ENCODE peak calls at places on chromosomes 7 and 10, in nine cellular contexts. Q is cardiac muscle cell, P is uterus, X is epithelial cell of esophagus, M is hepatocyte, T is spleen, V is heart right ventricle, W is Peyer's patch, R is heart left ventricle. Y is an unnamed sample.

GRCh38 chr7:28547115-28547514 is 134.8 kb downstream of the CREB5 start:
- DNase-seq in Q (no peak), X (no peak), W (no peak), R (no peak), P (no peak), M (no peak), T (no peak), V (no peak), Y (no peak)

GRCh38 chr7:29607889-29608288 is 44.3 kb downstream of the PRR15 start:
- DNase-seq in P (no peak), V (no peak), W (no peak), R (no peak), T (no peak), X (peak; percentile 96), M (peak; percentile 52), Q (peak; percentile 34), Y (peak; percentile 54)

GRCh38 chr10:108014902-108015177 is 850.3 kb upstream of the SORCS1 start:
- DNase-seq in P (no peak), W (no peak), Q (no peak), M (no peak), T (no peak), X (peak; percentile 19), R (no peak), V (no peak), Y (no peak)

GRCh38 chr7:92534572-92534971 is 6.0 kb downstream of the RBM48 start:
- DNase-seq in R (no peak), W (no peak), Q (no peak), T (no peak), V (no peak), P (no peak), M (no peak), X (no peak), Y (no peak)

GRCh38 chr10:133390597-133391248 is 3.2 kb upstream of the MTG1 start:
- DNase-seq in P (peak; percentile 7), X (no peak), Q (no peak), T (no peak), R (no peak), V (no peak), W (no peak), M (no peak), Y (no peak)

GRCh38 chr10:35758086-35758485 is 116.0 kb upstream of the FZD8 start:
- DNase-seq in V (peak; percentile 50), X (no peak), T (no peak), W (no peak), Q (peak; percentile 77), R (peak; percentile 51), M (no peak), P (no peak), Y (no peak)

GRCh38 chr10:132942101-132942739 is at the start of gene CFAP46:
- DNase-seq in W (peak; percentile 48), X (peak; percentile 10), T (peak; percentile 85), R (peak; percentile 71), Q (peak; percentile 75), P (no peak), M (peak; percentile 83), V (peak; percentile 72), Y (no peak)

GRCh38 chr7:7178906-7179305 is 3.4 kb upstream of the C1GALT1 start:
- DNase-seq in R (no peak), X (peak; percentile 88), T (no peak), V (no peak), W (no peak), M (no peak), P (no peak), Q (no peak), Y (peak; percentile 69)

GRCh38 chr10:75003891-75004290 is 107.6 kb upstream of the SAMD8 start:
- DNase-seq in M (no peak), P (no peak), X (no peak), W (no peak), Q (no peak), R (no peak), V (no peak), T (no peak), Y (no peak)

GRCh38 chr10:48890904-48891839 is 48.5 kb downstream of the LRRC18 start:
- DNase-seq in P (no peak), M (no peak), X (peak; percentile 15), W (no peak), R (no peak), V (no peak), T (no peak), Q (peak; percentile 14), Y (no peak)

GRCh38 chr10:92573091-92573797 is 649 bp downstream of the IDE start:
- DNase-seq in V (peak; percentile 5), R (peak; percentile 34), X (peak; percentile 51), P (peak; percentile 24), Q (peak; percentile 56), T (peak; percentile 80), W (peak; percentile 56), M (peak; percentile 58), Y (no peak)

GRCh38 chr10:92572362-92573090 is 1.4 kb downstream of the IDE start:
- DNase-seq in X (no peak), P (no peak), M (peak; percentile 10), Q (no peak), T (no peak), W (no peak), R (no peak), V (peak; percentile 6), Y (no peak)

GRCh38 chr10:92569071-92569470 is 4.8 kb downstream of the IDE start:
- DNase-seq in Q (no peak), T (no peak), M (no peak), P (no peak), X (no peak), W (no peak), V (no peak), R (no peak), Y (no peak)

GRCh38 chr10:92573798-92574544 is at the start of gene IDE:
- DNase-seq in T (peak; percentile 97), R (peak; percentile 91), Q (peak; percentile 91), P (peak; percentile 79), V (peak; percentile 88), X (peak; percentile 88), M (peak; percentile 92), W (peak; percentile 93), Y (no peak)

DNA sequence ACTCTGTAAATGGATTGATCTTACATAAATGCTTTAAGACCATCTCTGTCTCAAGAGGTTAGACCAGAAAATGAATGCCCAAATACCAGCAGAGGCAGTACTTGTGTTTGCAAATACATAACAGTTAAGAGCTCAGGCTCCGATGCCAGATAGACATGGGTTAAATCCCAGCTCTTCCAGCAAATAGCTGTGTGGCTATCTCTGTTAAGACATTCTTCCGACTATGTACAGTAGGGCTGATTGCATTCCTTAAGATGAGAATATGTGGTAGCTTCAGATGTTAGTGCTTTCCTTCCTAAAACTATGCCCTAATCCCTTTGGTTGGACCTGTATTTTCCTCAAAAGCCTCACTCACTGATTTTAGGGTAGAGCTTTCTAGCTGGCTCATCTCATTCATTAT is 2.2 kb downstream of the IDE start:
- DNase-seq in P (no peak), T (no peak), Q (peak; percentile 67), V (no peak), R (no peak), X (no peak), M (no peak), W (no peak), Y (no peak)
- H3K4me3 ChIP-seq in P (no peak overlapping the region), T (no peak overlapping the region), Q (peak overlapping the region; percentile 65), V (no peak overlapping the region), R (peak overlapping the region; percentile 26), X (no peak overlapping the region), M (no peak overlapping the region), W (no peak overlapping the region), Y (peak overlapping the region; percentile 85)

DNA sequence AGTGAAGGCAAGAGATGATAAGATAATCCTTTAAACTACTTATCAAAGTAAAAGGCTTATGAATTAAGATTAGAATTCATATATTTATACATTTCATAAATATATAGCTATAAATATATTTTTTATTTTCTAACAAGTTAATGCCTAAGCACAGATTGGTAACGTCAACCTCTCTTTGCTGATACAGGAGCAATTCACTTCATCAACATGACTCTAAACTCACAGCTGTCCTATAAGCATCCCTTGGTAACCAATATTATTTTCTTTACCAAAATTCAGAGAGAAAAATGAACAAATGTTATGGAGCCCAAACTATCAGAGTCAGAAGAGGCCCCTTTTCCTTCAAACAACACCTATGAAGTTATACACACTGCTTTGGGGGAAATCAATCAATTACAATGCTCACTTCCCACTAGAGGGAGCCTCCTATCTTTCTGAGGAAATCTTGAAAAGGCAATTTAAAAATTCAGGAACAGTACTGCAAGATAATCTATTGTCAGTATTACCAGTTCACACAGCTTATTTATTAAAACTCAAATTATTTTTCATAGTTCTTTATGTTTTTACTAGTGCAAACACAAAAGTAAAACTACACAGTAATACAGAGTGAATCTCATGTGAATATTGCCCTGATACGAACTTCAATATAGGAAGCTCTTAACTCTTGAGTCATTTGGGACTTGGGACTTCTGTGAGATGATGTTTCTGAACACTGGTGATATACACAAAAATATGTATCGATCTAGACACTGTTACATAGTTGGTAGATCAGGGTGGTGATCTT is 51.0 kb upstream of the NOBOX start:
- DNase-seq in V (no peak), Q (peak; percentile 10), M (no peak), P (no peak), R (no peak), X (peak; percentile 17), W (no peak), T (no peak), Y (no peak)
- TF ChIP-seq CTCF in V (no peak), Q (peak; percentile 43), M (peak; percentile 44), P (no peak), R (no peak), X (peak; percentile 39), W (no peak), T (peak; percentile 26), Y (peak; percentile 70)

DNA sequence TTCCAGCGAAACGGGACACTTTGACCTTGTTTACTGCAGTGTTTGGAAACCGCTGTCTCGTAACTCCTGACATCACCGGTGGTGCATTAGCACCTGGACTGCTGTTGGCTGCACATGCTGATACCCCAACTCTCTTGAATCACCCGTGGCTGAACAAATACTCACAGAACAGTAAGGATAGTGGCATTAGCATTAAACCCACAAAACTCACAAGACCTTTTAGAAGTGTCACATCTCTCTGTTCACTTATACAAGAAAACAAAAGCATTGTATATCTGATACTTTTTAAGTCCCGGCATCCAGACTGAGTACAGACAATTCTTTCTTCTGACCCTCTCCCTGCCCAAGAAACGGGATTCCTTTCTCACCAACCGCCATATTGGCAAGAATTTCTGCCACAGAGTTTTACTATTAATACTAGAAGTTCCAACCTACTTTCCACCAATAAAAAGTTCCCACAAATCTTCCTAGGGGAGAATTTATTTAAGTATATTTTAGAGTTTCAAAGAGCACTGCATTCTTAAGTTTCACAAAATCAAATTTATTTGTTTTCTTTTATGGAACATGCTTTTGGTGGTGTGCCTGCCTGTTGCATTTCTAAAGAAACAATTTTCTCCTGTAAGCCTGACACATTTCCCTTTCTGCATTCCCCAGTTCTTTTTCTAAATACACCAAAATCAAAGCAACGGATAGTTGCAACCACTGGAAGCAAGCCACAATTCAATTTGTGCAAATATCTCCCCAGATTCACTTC is 208.4 kb upstream of the KLF14 start:
- DNase-seq in W (peak; percentile 58), T (no peak), P (peak; percentile 86), Q (peak; percentile 43), R (no peak), V (no peak), X (peak; percentile 85), M (no peak), Y (no peak)
- H3K4me3 ChIP-seq in W (peak overlapping the region; percentile 51), T (peak overlapping the region; percentile 30), P (peak overlapping the region; percentile 52), Q (no peak overlapping the region), R (peak overlapping the region; percentile 55), V (no peak overlapping the region), X (peak overlapping the region; percentile 67), M (no peak overlapping the region), Y (no peak overlapping the region)

DNA sequence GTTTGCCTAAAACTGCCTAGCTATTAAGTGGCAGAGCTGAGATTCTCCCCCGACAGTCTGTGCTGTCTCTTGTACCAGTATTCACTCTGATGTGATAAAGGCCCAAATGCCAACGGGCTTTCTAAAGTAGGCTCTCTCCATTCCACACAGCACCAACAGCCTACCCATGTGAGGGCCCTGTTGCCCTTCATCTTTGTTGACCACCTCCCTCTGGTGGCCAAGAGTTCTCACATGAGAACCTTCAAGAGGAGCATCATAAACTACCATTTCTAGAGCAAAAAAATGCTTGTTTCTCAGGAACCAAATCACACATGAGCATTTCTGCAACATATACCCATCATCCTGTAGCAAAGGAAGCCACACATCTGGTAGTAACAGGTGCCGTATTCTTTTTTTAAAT is 185.8 kb downstream of the GRM8 start:
- DNase-seq in W (no peak), X (no peak), P (no peak), Q (no peak), T (no peak), V (no peak), R (no peak), M (peak; percentile 40), Y (no peak)
- TF ChIP-seq CTCF in W (no peak), X (no peak), P (no peak), Q (no peak), T (no peak), V (no peak), R (no peak), M (peak; percentile 36), Y (peak; percentile 5)

Y was measured in retinal pigment epithelial cell.